ENCODE peak calls at places on chromosomes 7 and 10, in ten cellular contexts. X is psoas muscle; J is aorta; S is fibroblast of lung; Q is mucosa of descending colon; D is CD8-positive, alpha-beta memory T cell; N is spleen; B is heart right ventricle; U is suprapubic skin; A is A549. W is an unnamed sample.

GRCh38 chr7:70271617-70272081 is 673.4 kb downstream of the AUTS2 start:
- DNase-seq in X (no peak), D (no peak), B (no peak), S (peak; percentile 57), A (no peak), Q (no peak), U (no peak), J (no peak), N (no peak), W (no peak)

GRCh38 chr10:124611738-124612137 is 132.4 kb downstream of the FAM53B start:
- DNase-seq in Q (no peak), J (no peak), D (peak; percentile 79), U (no peak), S (no peak), X (no peak), N (peak; percentile 90), B (no peak), A (no peak), W (no peak)

GRCh38 chr7:128378637-128379036 is 17.1 kb upstream of the PRRT4 start:
- DNase-seq in Q (no peak), J (no peak), X (no peak), U (no peak), S (no peak), N (no peak), A (no peak), D (no peak), B (no peak), W (no peak)

GRCh38 chr10:86294346-86295265 is 72.0 kb downstream of the GRID1 start:
- DNase-seq in S (no peak), X (no peak), A (no peak), Q (no peak), B (no peak), D (no peak), N (peak; percentile 49), J (no peak), U (no peak), W (no peak)

GRCh38 chr7:49422564-49422963 is 350.9 kb upstream of the VWC2 start:
- DNase-seq in U (no peak), D (no peak), B (no peak), A (no peak), Q (no peak), N (no peak), S (no peak), X (no peak), J (no peak), W (no peak)

GRCh38 chr10:60992661-60993060 is 48.7 kb upstream of the RHOBTB1 start:
- DNase-seq in X (no peak), D (no peak), B (no peak), U (no peak), S (no peak), A (no peak), N (no peak), J (no peak), Q (no peak), W (no peak)

GRCh38 chr10:35329520-35329919 is 6.8 kb upstream of the CCNY start:
- DNase-seq in U (no peak), B (no peak), X (no peak), J (peak; percentile 34), N (no peak), A (no peak), D (no peak), S (no peak), Q (no peak), W (no peak)

GRCh38 chr10:113540845-113541553 is 11.9 kb upstream of the HABP2 start:
- DNase-seq in J (no peak), N (no peak), B (no peak), X (no peak), D (no peak), A (no peak), Q (no peak), S (no peak), U (no peak), W (no peak)

GRCh38 chr7:127776776-127777390 is 124.9 kb downstream of the SND1 start:
- DNase-seq in J (no peak), N (no peak), X (no peak), B (no peak), A (no peak), U (no peak), Q (no peak), D (no peak), S (peak; percentile 93), W (no peak)

GRCh38 chr7:133436014-133436428 is 183.1 kb downstream of the EXOC4 start:
- DNase-seq in A (no peak), N (no peak), Q (no peak), X (no peak), J (no peak), B (no peak), D (no peak), S (peak; percentile 77), U (no peak), W (no peak)

GRCh38 chr7:31744294-31744874 is 57.4 kb downstream of the PPP1R17 start:
- DNase-seq in D (no peak), A (peak; percentile 82), B (peak; percentile 35), X (peak; percentile 51), U (no peak), N (no peak), J (peak; percentile 84), Q (peak; percentile 82), S (peak; percentile 60), W (peak; percentile 49)

GRCh38 chr10:28738200-28738599 is 60.9 kb downstream of the BAMBI start:
- DNase-seq in J (no peak), X (no peak), A (peak; percentile 42), D (no peak), S (no peak), Q (peak; percentile 23), B (no peak), U (no peak), N (no peak), W (no peak)

GRCh38 chr10:29648114-29648982 is 13.6 kb upstream of the SVIL start:
- DNase-seq in U (no peak), J (no peak), Q (peak; percentile 64), N (no peak), A (no peak), X (no peak), S (peak; percentile 62), B (no peak), D (no peak), W (no peak)

GRCh38 chr10:79193694-79194382 is 125.1 kb downstream of the ZMIZ1 start:
- DNase-seq in D (no peak), Q (no peak), X (no peak), A (no peak), N (no peak), U (no peak), S (no peak), J (no peak), B (no peak), W (no peak)

GRCh38 chr10:79197558-79197957 is 128.8 kb downstream of the ZMIZ1 start:
- DNase-seq in Q (no peak), A (no peak), X (no peak), U (no peak), N (no peak), S (no peak), D (no peak), B (no peak), J (no peak), W (no peak)

GRCh38 chr10:79196470-79197461 is 128.0 kb downstream of the ZMIZ1 start:
- DNase-seq in X (peak; percentile 77), N (peak; percentile 94), B (peak; percentile 65), A (peak; percentile 73), D (peak; percentile 45), S (peak; percentile 56), U (peak; percentile 83), Q (peak; percentile 85), J (peak; percentile 93), W (peak; percentile 90)

GRCh38 chr10:79192677-79193003 is 123.9 kb downstream of the ZMIZ1 start:
- DNase-seq in N (no peak), B (no peak), X (peak; percentile 64), J (no peak), A (no peak), Q (no peak), U (no peak), D (no peak), S (peak; percentile 76), W (peak; percentile 82)

GRCh38 chr10:79195091-79195923 is 126.5 kb downstream of the ZMIZ1 start:
- DNase-seq in S (peak; percentile 81), D (peak; percentile 62), B (peak; percentile 86), U (peak; percentile 88), X (peak; percentile 87), A (peak; percentile 88), N (peak; percentile 96), Q (peak; percentile 90), J (peak; percentile 95), W (peak; percentile 93)
- H3K4me1 ChIP-seq in S (peaks cover 35% of the 10 kb centered on the region), D (peaks cover 6% of the 10 kb centered on the region), B (peaks cover 48% of the 10 kb centered on the region), U (peaks cover 46% of the 10 kb centered on the region), X (peaks cover 28% of the 10 kb centered on the region), A (peaks cover 50% of the 10 kb centered on the region), N (peaks cover 80% of the 10 kb centered on the region), Q (peaks cover 6% of the 10 kb centered on the region), J (no peaks in the 10 kb centered on the region), W (peaks cover 28% of the 10 kb centered on the region)

GRCh38 chr7:92042056-92042737 is 92.1 kb downstream of the CYP51A1 start:
- DNase-seq in B (no peak), A (peak; percentile 54), S (no peak), X (no peak), U (no peak), N (no peak), D (no peak), Q (peak; percentile 86), J (no peak), W (no peak)

GRCh38 chr7:92044148-92044547 is 90.1 kb downstream of the CYP51A1 start:
- DNase-seq in N (no peak), D (no peak), B (no peak), Q (no peak), S (no peak), X (no peak), A (no peak), J (no peak), U (no peak), W (no peak)

GRCh38 chr7:92043637-92044036 is 90.6 kb downstream of the CYP51A1 start:
- DNase-seq in Q (no peak), U (no peak), N (no peak), S (no peak), A (no peak), J (no peak), B (no peak), X (no peak), D (no peak), W (no peak)

GRCh38 chr7:92043098-92043497 is 91.2 kb downstream of the CYP51A1 start:
- DNase-seq in D (no peak), X (no peak), J (no peak), B (no peak), N (no peak), Q (no peak), A (no peak), S (no peak), U (no peak), W (no peak)

GRCh38 chr7:92039900-92040299 is 94.4 kb downstream of the CYP51A1 start:
- DNase-seq in A (no peak), X (no peak), U (no peak), J (no peak), B (no peak), Q (no peak), D (no peak), S (no peak), N (no peak), W (no peak)
- H3K4me3 ChIP-seq in A (no peak overlapping the region), X (no peak overlapping the region), U (no peak overlapping the region), J (no peak overlapping the region), B (no peak overlapping the region), Q (no peak overlapping the region), D (no peak overlapping the region), S (no peak overlapping the region), N (no peak overlapping the region), W (no peak overlapping the region)

GRCh38 chr10:26448292-26448691 is 10.2 kb downstream of the APBB1IP start:
- DNase-seq in S (no peak), A (no peak), N (no peak), D (no peak), B (no peak), U (no peak), Q (no peak), X (no peak), J (no peak), W (no peak)
- H3K4me1 ChIP-seq in S (no peaks in the 10 kb centered on the region), A (no peaks in the 10 kb centered on the region), N (peaks cover 100% of the 10 kb centered on the region), D (peaks cover 84% of the 10 kb centered on the region), B (no peaks in the 10 kb centered on the region), U (no peaks in the 10 kb centered on the region), Q (no peaks in the 10 kb centered on the region), X (no peaks in the 10 kb centered on the region), J (no peaks in the 10 kb centered on the region), W (no peaks in the 10 kb centered on the region)

GRCh38 chr7:147413243-147413642 is 1177.3 kb upstream of the C7orf33 start:
- DNase-seq in N (no peak), J (no peak), B (no peak), X (no peak), D (no peak), S (no peak), Q (no peak), A (no peak), U (no peak), W (no peak)
- H3K4me3 ChIP-seq in N (no peak overlapping the region), J (no peak overlapping the region), B (no peak overlapping the region), X (no peak overlapping the region), D (no peak overlapping the region), S (peak overlapping the region; percentile 7), Q (no peak overlapping the region), A (no peak overlapping the region), U (no peak overlapping the region), W (no peak overlapping the region)

W was measured in right cardiac atrium.